ENCODE peak calls at places on chromosomes 11 and 22, in seven cellular contexts. One of them, this sample, is unnamed.

GRCh38 chr22:26894766-26895485 is 237.5 kb downstream of the MIAT start:
- DNase-seq in IMR-90: peak; percentile 92
- DNase-seq in right lobe of liver: no peak
- DNase-seq in endothelial cell of umbilical vein: peak; percentile 88
- DNase-seq in GM12892: no peak
- DNase-seq in K562: no peak
- DNase-seq in GM12878: no peak
- DNase-seq in this sample: no peak

GRCh38 chr22:27801616-27802388 is at the start of gene MN1:
- DNase-seq in GM12892: peak; percentile 36
- DNase-seq in IMR-90: peak; percentile 35
- DNase-seq in right lobe of liver: peak; percentile 78
- DNase-seq in endothelial cell of umbilical vein: peak; percentile 68
- DNase-seq in GM12878: no peak
- DNase-seq in K562: no peak
- DNase-seq in this sample: no peak

GRCh38 chr11:121163658-121164308 is 62.7 kb downstream of the TECTA start:
- DNase-seq in GM12878: peak; percentile 4
- DNase-seq in K562: no peak
- DNase-seq in endothelial cell of umbilical vein: no peak
- DNase-seq in IMR-90: no peak
- DNase-seq in right lobe of liver: no peak
- DNase-seq in GM12892: no peak
- DNase-seq in this sample: no peak

GRCh38 chr22:38177926-38178604 is 3.6 kb downstream of the PLA2G6 start:
- DNase-seq in GM12892: no peak
- DNase-seq in GM12878: no peak
- DNase-seq in K562: peak; percentile 52
- DNase-seq in IMR-90: peak; percentile 89
- DNase-seq in right lobe of liver: peak; percentile 73
- DNase-seq in endothelial cell of umbilical vein: peak; percentile 90
- DNase-seq in this sample: peak; percentile 82

GRCh38 chr22:50058338-50059184 is 463 bp upstream of the TTLL8 start:
- DNase-seq in GM12892: no peak
- DNase-seq in right lobe of liver: no peak
- DNase-seq in GM12878: no peak
- DNase-seq in endothelial cell of umbilical vein: no peak
- DNase-seq in K562: no peak
- DNase-seq in IMR-90: no peak
- DNase-seq in this sample: no peak

GRCh38 chr22:21564411-21564810 is 3.1 kb upstream of the UBE2L3 start:
- DNase-seq in right lobe of liver: no peak
- DNase-seq in GM12892: no peak
- DNase-seq in endothelial cell of umbilical vein: no peak
- DNase-seq in GM12878: no peak
- DNase-seq in K562: no peak
- DNase-seq in IMR-90: no peak
- DNase-seq in this sample: no peak

GRCh38 chr22:20644071-20644642 is 129.8 kb upstream of the SERPIND1 start:
- DNase-seq in GM12878: no peak
- DNase-seq in K562: no peak
- DNase-seq in right lobe of liver: peak; percentile 6
- DNase-seq in IMR-90: no peak
- DNase-seq in GM12892: no peak
- DNase-seq in endothelial cell of umbilical vein: no peak
- DNase-seq in this sample: no peak

GRCh38 chr11:75275581-75275980 is 35.0 kb downstream of the TPBGL start:
- DNase-seq in K562: no peak
- DNase-seq in GM12878: no peak
- DNase-seq in right lobe of liver: no peak
- DNase-seq in endothelial cell of umbilical vein: peak; percentile 93
- DNase-seq in IMR-90: peak; percentile 13
- DNase-seq in GM12892: no peak
- DNase-seq in this sample: peak; percentile 73

GRCh38 chr11:134330611-134331564 is 900 bp upstream of the GLB1L2 start:
- DNase-seq in K562: no peak
- DNase-seq in IMR-90: no peak
- DNase-seq in GM12892: no peak
- DNase-seq in GM12878: no peak
- DNase-seq in endothelial cell of umbilical vein: no peak
- DNase-seq in right lobe of liver: no peak
- DNase-seq in this sample: peak; percentile 62

GRCh38 chr11:31940396-31941037 is 129.4 kb upstream of the PAX6 start:
- DNase-seq in GM12878: no peak
- DNase-seq in IMR-90: peak; percentile 30
- DNase-seq in GM12892: no peak
- DNase-seq in K562: no peak
- DNase-seq in right lobe of liver: no peak
- DNase-seq in endothelial cell of umbilical vein: peak; percentile 75
- DNase-seq in this sample: no peak

GRCh38 chr11:101840720-101841119 is 74.1 kb upstream of the CEP126 start:
- DNase-seq in K562: no peak
- DNase-seq in right lobe of liver: no peak
- DNase-seq in IMR-90: peak; percentile 67
- DNase-seq in endothelial cell of umbilical vein: no peak
- DNase-seq in GM12878: no peak
- DNase-seq in GM12892: no peak
- DNase-seq in this sample: no peak

GRCh38 chr11:134646561-134646960 is 234.5 kb upstream of the B3GAT1 start:
- DNase-seq in right lobe of liver: no peak
- DNase-seq in GM12892: no peak
- DNase-seq in GM12878: no peak
- DNase-seq in IMR-90: no peak
- DNase-seq in endothelial cell of umbilical vein: no peak
- DNase-seq in K562: no peak
- DNase-seq in this sample: peak; percentile 29

GRCh38 chr11:117720061-117720511 is 76.9 kb downstream of the DSCAML1 start:
- DNase-seq in GM12878: no peak
- DNase-seq in endothelial cell of umbilical vein: no peak
- DNase-seq in GM12892: no peak
- DNase-seq in K562: no peak
- DNase-seq in IMR-90: no peak
- DNase-seq in right lobe of liver: no peak
- DNase-seq in this sample: no peak

GRCh38 chr22:42717197-42717967 is 3.3 kb downstream of the A4GALT start:
- DNase-seq in K562: peak; percentile 21
- DNase-seq in right lobe of liver: no peak
- DNase-seq in endothelial cell of umbilical vein: no peak
- DNase-seq in IMR-90: no peak
- DNase-seq in GM12892: no peak
- DNase-seq in GM12878: no peak
- DNase-seq in this sample: no peak

GRCh38 chr11:35305670-35306382 is 113.5 kb downstream of the SLC1A2 start:
- DNase-seq in IMR-90: peak; percentile 56
- DNase-seq in right lobe of liver: no peak
- DNase-seq in GM12878: no peak
- DNase-seq in GM12892: peak; percentile 15
- DNase-seq in K562: peak; percentile 51
- DNase-seq in endothelial cell of umbilical vein: peak; percentile 17
- DNase-seq in this sample: no peak

GRCh38 chr11:123307276-123307675 is 112.2 kb upstream of the CLMP start:
- DNase-seq in GM12892: no peak
- DNase-seq in right lobe of liver: no peak
- DNase-seq in IMR-90: no peak
- DNase-seq in endothelial cell of umbilical vein: no peak
- DNase-seq in K562: no peak
- DNase-seq in GM12878: no peak
- DNase-seq in this sample: no peak

GRCh38 chr22:49368976-49369725 is 458.5 kb downstream of the BRD1 start:
- DNase-seq in endothelial cell of umbilical vein: no peak
- DNase-seq in GM12878: no peak
- DNase-seq in K562: peak; percentile 61
- DNase-seq in right lobe of liver: no peak
- DNase-seq in GM12892: no peak
- DNase-seq in IMR-90: no peak
- DNase-seq in this sample: peak; percentile 63

GRCh38 chr11:105045897-105046296 is 762 bp upstream of the CARD16 start:
- DNase-seq in IMR-90: no peak
- DNase-seq in right lobe of liver: peak; percentile 43
- DNase-seq in endothelial cell of umbilical vein: no peak
- DNase-seq in GM12878: no peak
- DNase-seq in GM12892: no peak
- DNase-seq in K562: no peak
- DNase-seq in this sample: no peak

GRCh38 chr22:45031629-45032403 is 22.0 kb upstream of the PHF21B start:
- DNase-seq in right lobe of liver: no peak
- DNase-seq in K562: no peak
- DNase-seq in GM12892: no peak
- DNase-seq in endothelial cell of umbilical vein: no peak
- DNase-seq in IMR-90: no peak
- DNase-seq in GM12878: no peak
- DNase-seq in this sample: no peak

GRCh38 chr11:61067782-61068181 is 34.5 kb upstream of the CD5 start:
- DNase-seq in K562: no peak
- DNase-seq in right lobe of liver: peak; percentile 28
- DNase-seq in endothelial cell of umbilical vein: no peak
- DNase-seq in GM12878: no peak
- DNase-seq in IMR-90: no peak
- DNase-seq in GM12892: no peak
- DNase-seq in this sample: peak; percentile 36

GRCh38 chr11:46271875-46272815 is 5.3 kb upstream of the CREB3L1 start:
- DNase-seq in GM12878: no peak
- DNase-seq in GM12892: no peak
- DNase-seq in endothelial cell of umbilical vein: no peak
- DNase-seq in K562: no peak
- DNase-seq in IMR-90: no peak
- DNase-seq in right lobe of liver: no peak
- DNase-seq in this sample: no peak

GRCh38 chr11:46273511-46274205 is 3.8 kb upstream of the CREB3L1 start:
- DNase-seq in GM12892: no peak
- DNase-seq in IMR-90: no peak
- DNase-seq in endothelial cell of umbilical vein: no peak
- DNase-seq in K562: peak; percentile 27
- DNase-seq in right lobe of liver: peak; percentile 72
- DNase-seq in GM12878: no peak
- DNase-seq in this sample: no peak

GRCh38 chr11:46271407-46271806 is 6.1 kb upstream of the CREB3L1 start:
- DNase-seq in GM12892: no peak
- DNase-seq in IMR-90: no peak
- DNase-seq in GM12878: no peak
- DNase-seq in K562: no peak
- DNase-seq in endothelial cell of umbilical vein: no peak
- DNase-seq in right lobe of liver: no peak
- DNase-seq in this sample: no peak

GRCh38 chr11:46270707-46271106 is 6.8 kb upstream of the CREB3L1 start:
- DNase-seq in GM12878: no peak
- DNase-seq in GM12892: no peak
- DNase-seq in endothelial cell of umbilical vein: no peak
- DNase-seq in right lobe of liver: no peak
- DNase-seq in IMR-90: no peak
- DNase-seq in K562: no peak
- DNase-seq in this sample: no peak

DNA sequence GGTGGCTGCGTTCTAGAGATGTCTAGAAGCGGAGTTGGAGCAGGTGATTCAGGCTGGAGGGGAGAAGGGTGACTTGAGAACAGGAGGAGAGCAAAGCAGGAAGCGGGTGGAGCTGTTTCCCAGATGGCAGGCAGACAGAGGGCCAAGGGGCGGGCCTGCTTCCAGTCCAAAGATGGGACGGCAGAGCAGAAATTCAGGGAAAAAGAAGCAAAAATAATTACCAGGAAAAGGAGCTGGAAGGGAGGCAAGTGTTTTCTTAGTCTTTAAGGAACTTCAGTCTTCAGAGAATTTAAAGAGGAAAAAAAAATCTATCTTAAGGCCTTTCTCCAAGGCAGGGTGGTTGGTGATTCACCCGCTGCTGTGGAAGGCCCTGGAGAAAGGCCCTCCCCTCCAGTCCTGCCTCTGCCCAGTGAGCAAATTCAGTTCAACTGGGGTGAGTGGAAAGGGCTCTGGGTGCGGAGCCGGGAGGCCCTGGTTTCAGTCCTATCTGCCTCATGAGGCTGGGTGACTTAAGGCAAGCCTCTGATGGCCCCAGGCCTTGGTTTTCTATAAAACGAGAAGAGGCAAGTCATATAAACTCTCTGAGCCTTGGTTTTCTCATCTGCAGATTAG is 4.5 kb upstream of the CREB3L1 start:
- DNase-seq in endothelial cell of umbilical vein: peak; percentile 43
- DNase-seq in right lobe of liver: no peak
- DNase-seq in GM12892: no peak
- DNase-seq in GM12878: no peak
- DNase-seq in K562: peak; percentile 29
- DNase-seq in IMR-90: peak; percentile 76
- DNase-seq in this sample: peak; percentile 85
- TF ChIP-seq POLR2A in endothelial cell of umbilical vein: no peak
- TF ChIP-seq POLR2A in right lobe of liver: no peak
- TF ChIP-seq POLR2A in GM12892: no peak
- TF ChIP-seq POLR2A in GM12878: no peak
- TF ChIP-seq POLR2A in K562: no peak
- TF ChIP-seq POLR2A in IMR-90: no peak
- TF ChIP-seq POLR2A in this sample: no peak

GRCh38 chr11:65649656-65650546 is 12.0 kb downstream of the SIPA1 start:
- DNase-seq in IMR-90: no peak
- DNase-seq in K562: no peak
- DNase-seq in endothelial cell of umbilical vein: no peak
- DNase-seq in GM12892: no peak
- DNase-seq in GM12878: no peak
- DNase-seq in right lobe of liver: peak; percentile 45
- DNase-seq in this sample: no peak

GRCh38 chr11:65651589-65652510 is 10.9 kb downstream of the RELA start:
- DNase-seq in endothelial cell of umbilical vein: no peak
- DNase-seq in GM12892: no peak
- DNase-seq in GM12878: no peak
- DNase-seq in right lobe of liver: peak; percentile 72
- DNase-seq in K562: peak; percentile 77
- DNase-seq in IMR-90: peak; percentile 38
- DNase-seq in this sample: peak; percentile 85

GRCh38 chr11:65651339-65651588 is 11.5 kb downstream of the RELA start:
- DNase-seq in GM12878: no peak
- DNase-seq in right lobe of liver: no peak
- DNase-seq in IMR-90: no peak
- DNase-seq in endothelial cell of umbilical vein: no peak
- DNase-seq in K562: no peak
- DNase-seq in GM12892: no peak
- DNase-seq in this sample: no peak

GRCh38 chr11:65648997-65649491 is 11.1 kb downstream of the SIPA1 start:
- DNase-seq in GM12892: no peak
- DNase-seq in K562: no peak
- DNase-seq in endothelial cell of umbilical vein: no peak
- DNase-seq in GM12878: no peak
- DNase-seq in right lobe of liver: peak; percentile 80
- DNase-seq in IMR-90: no peak
- DNase-seq in this sample: no peak

GRCh38 chr11:65650547-65651338 is 12.0 kb downstream of the RELA start:
- DNase-seq in IMR-90: no peak
- DNase-seq in right lobe of liver: peak; percentile 51
- DNase-seq in endothelial cell of umbilical vein: no peak
- DNase-seq in K562: no peak
- DNase-seq in GM12892: no peak
- DNase-seq in GM12878: no peak
- DNase-seq in this sample: no peak
- TF ChIP-seq POLR2A in IMR-90: no peak
- TF ChIP-seq POLR2A in right lobe of liver: no peak
- TF ChIP-seq POLR2A in endothelial cell of umbilical vein: no peak
- TF ChIP-seq POLR2A in K562: no peak
- TF ChIP-seq POLR2A in GM12892: no peak
- TF ChIP-seq POLR2A in GM12878: no peak
- TF ChIP-seq POLR2A in this sample: no peak

GRCh38 chr22:35116817-35117216 is 50.9 kb downstream of the ISX start:
- DNase-seq in GM12892: no peak
- DNase-seq in IMR-90: no peak
- DNase-seq in endothelial cell of umbilical vein: no peak
- DNase-seq in right lobe of liver: no peak
- DNase-seq in K562: no peak
- DNase-seq in GM12878: no peak
- DNase-seq in this sample: no peak
- TF ChIP-seq POLR2A in GM12892: no peak
- TF ChIP-seq POLR2A in IMR-90: no peak
- TF ChIP-seq POLR2A in endothelial cell of umbilical vein: no peak
- TF ChIP-seq POLR2A in right lobe of liver: no peak
- TF ChIP-seq POLR2A in K562: no peak
- TF ChIP-seq POLR2A in GM12878: no peak
- TF ChIP-seq POLR2A in this sample: no peak

GRCh38 chr11:12546660-12547059 is 127.6 kb upstream of the TEAD1 start:
- DNase-seq in endothelial cell of umbilical vein: no peak
- DNase-seq in GM12892: no peak
- DNase-seq in IMR-90: no peak
- DNase-seq in K562: no peak
- DNase-seq in right lobe of liver: no peak
- DNase-seq in GM12878: no peak
- DNase-seq in this sample: no peak
- TF ChIP-seq POLR2A in endothelial cell of umbilical vein: no peak
- TF ChIP-seq POLR2A in GM12892: no peak
- TF ChIP-seq POLR2A in IMR-90: no peak
- TF ChIP-seq POLR2A in K562: no peak
- TF ChIP-seq POLR2A in right lobe of liver: no peak
- TF ChIP-seq POLR2A in GM12878: no peak
- TF ChIP-seq POLR2A in this sample: no peak

This sample was measured in sigmoid colon.